ENCODE peak calls at places on chromosomes 1 and 21, in five cellular contexts. J, N, X, W and A are unnamed samples.

GRCh38 chr1:10667815-10668214 is 128.6 kb downstream of the CASZ1 start:
- DNase-seq in J (no peak), X (no peak), N (no peak), W (no peak), A (no peak)

GRCh38 chr1:228031276-228031995 is 24.6 kb downstream of the WNT3A start:
- DNase-seq in J (no peak), N (no peak), X (no peak), W (no peak), A (peak)

GRCh38 chr1:239547987-239548386 is 161.6 kb downstream of the CHRM3 start:
- DNase-seq in J (no peak), X (no peak), W (no peak), N (no peak), A (no peak)

GRCh38 chr1:94658221-94658620 is 116.7 kb upstream of the F3 start:
- DNase-seq in N (peak), W (no peak), X (no peak), J (no peak), A (no peak)

GRCh38 chr1:15384301-15384901 is 25.3 kb upstream of the EFHD2 start:
- DNase-seq in W (peak), J (peak), X (peak), N (peak), A (peak)

GRCh38 chr1:181088079-181089016 is at the start of gene IER5:
- DNase-seq in J (peak), N (peak), X (peak), W (peak), A (peak)

GRCh38 chr1:201916649-201917249 is 28.1 kb downstream of the SHISA4 start:
- DNase-seq in J (no peak), W (peak), N (peak), X (no peak), A (no peak)

GRCh38 chr1:206823725-206824124 is 41.7 kb upstream of the IL20 start:
- DNase-seq in X (no peak), N (peak), J (no peak), W (no peak), A (no peak)

GRCh38 chr1:69702085-69702484 is 134.4 kb downstream of the LRRC7 start:
- DNase-seq in W (no peak), N (no peak), J (no peak), X (no peak), A (no peak)

GRCh38 chr21:37903396-37903795 is 12.9 kb downstream of the KCNJ6 start:
- DNase-seq in W (no peak), N (no peak), X (no peak), J (no peak), A (no peak)

GRCh38 chr1:154158307-154159125 is 3.6 kb upstream of the NUP210L start:
- DNase-seq in W (no peak), X (no peak), J (no peak), N (no peak), A (no peak)

GRCh38 chr1:7535934-7536878 is 234.9 kb upstream of the VAMP3 start:
- DNase-seq in X (no peak), J (no peak), N (no peak), W (no peak), A (peak)

GRCh38 chr21:42063206-42063577 is 7.9 kb upstream of the UMODL1 start:
- DNase-seq in X (no peak), N (no peak), W (no peak), J (no peak), A (no peak)

GRCh38 chr1:228009828-228010775 is 3.3 kb downstream of the WNT3A start:
- DNase-seq in J (no peak), W (no peak), N (no peak), X (no peak), A (no peak)

GRCh38 chr1:191255354-191256057 is 777.8 kb upstream of the BRINP3 start:
- DNase-seq in N (no peak), J (peak), W (no peak), X (no peak), A (no peak)

GRCh38 chr1:48916121-48917069 is 139.7 kb upstream of the BEND5 start:
- DNase-seq in J (peak), N (peak), W (no peak), X (peak), A (peak)

GRCh38 chr1:40740039-40740991 is 43.3 kb upstream of the KCNQ4 start:
- DNase-seq in J (no peak), X (no peak), N (no peak), W (no peak), A (no peak)

GRCh38 chr1:47507921-47508894 is 70.4 kb downstream of the FOXD2 start:
- DNase-seq in N (no peak), X (no peak), J (no peak), W (no peak), A (peak)

GRCh38 chr1:46180082-46180616 is 3.9 kb upstream of the P3R3URF start:
- DNase-seq in W (peak), J (no peak), N (no peak), X (peak), A (peak)

GRCh38 chr21:36973986-36974850 is 7.7 kb upstream of the HLCS start:
- DNase-seq in N (no peak), W (no peak), X (no peak), J (no peak), A (no peak)

GRCh38 chr1:59554011-59554673 is 257.2 kb downstream of the FGGY start:
- DNase-seq in W (no peak), J (no peak), X (no peak), N (peak), A (no peak)

GRCh38 chr1:31830065-31830464 is 14.2 kb upstream of the SPOCD1 start:
- DNase-seq in W (no peak), X (no peak), N (no peak), J (no peak), A (no peak)

GRCh38 chr1:41171266-41171874 is 70.7 kb downstream of the SCMH1 start:
- DNase-seq in W (no peak), X (no peak), N (no peak), J (no peak), A (no peak)

GRCh38 chr1:178034676-178035075 is 59.2 kb upstream of the RASAL2 start:
- DNase-seq in N (no peak), X (no peak), J (no peak), W (no peak), A (no peak)

GRCh38 chr1:59368007-59368670 is 71.2 kb downstream of the FGGY start:
- DNase-seq in W (no peak), X (no peak), N (no peak), J (no peak), A (no peak)

GRCh38 chr1:31955917-31956736 is 18.0 kb upstream of the PTP4A2 start:
- DNase-seq in X (no peak), W (peak), J (no peak), N (peak), A (peak)

GRCh38 chr21:20424943-20425342 is 573.3 kb upstream of the NCAM2 start:
- DNase-seq in X (no peak), J (no peak), W (no peak), N (no peak), A (peak)

GRCh38 chr1:227472772-227473171 is 90.6 kb upstream of the ZNF678 start:
- DNase-seq in X (no peak), N (no peak), W (no peak), J (no peak), A (no peak)

GRCh38 chr1:220772846-220773245 is 13.9 kb upstream of the MTARC1 start:
- DNase-seq in J (no peak), N (no peak), X (no peak), W (no peak), A (no peak)

GRCh38 chr1:199691540-199691939 is 336.0 kb upstream of the NR5A2 start:
- DNase-seq in J (no peak), N (peak), X (no peak), W (no peak), A (no peak)

GRCh38 chr21:42690586-42690985 is 37.2 kb downstream of the PDE9A start:
- DNase-seq in J (no peak), N (no peak), W (no peak), X (no peak), A (no peak)

GRCh38 chr1:244857761-244858160 is 6.6 kb downstream of the HNRNPU start:
- DNase-seq in J (no peak), N (no peak), W (no peak), X (no peak), A (no peak)

GRCh38 chr1:235556807-235557206 is 52.6 kb upstream of the B3GALNT2 start:
- DNase-seq in J (no peak), X (no peak), N (no peak), W (no peak), A (no peak)
- H2BK120ac ChIP-seq in J (no peak), X (no peak), N (no peak), W (no peak), A (no peak)

DNA sequence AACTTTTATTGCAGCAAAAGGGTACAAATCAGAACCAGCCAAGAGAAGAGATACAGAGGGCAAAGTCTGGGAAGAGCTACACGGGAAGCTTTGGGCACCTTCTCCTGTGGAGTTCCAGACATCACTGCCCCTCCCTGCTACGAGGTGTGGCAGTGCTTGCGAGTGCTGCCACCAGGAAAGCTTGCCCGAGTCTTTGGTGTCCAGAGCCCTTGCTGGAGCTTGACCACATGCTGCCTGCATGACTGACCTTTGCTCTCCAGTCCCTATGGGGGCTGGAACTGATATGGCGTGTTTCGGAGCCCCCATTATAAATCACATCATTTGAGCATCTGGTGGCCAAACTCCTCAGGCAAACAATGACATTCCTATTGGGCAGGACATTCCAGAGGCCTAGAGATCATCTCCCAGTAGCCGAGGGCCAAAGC is 23.5 kb downstream of the PLEKHO1 start:
- DNase-seq in J (no peak), N (no peak), X (no peak), W (no peak), A (no peak)
- H2BK12ac ChIP-seq in J (no peak), N (no peak), X (no peak), W (no peak), A (no peak)

GRCh38 chr1:192858456-192858855 is 49.6 kb downstream of the RGS2 start:
- DNase-seq in W (no peak), X (no peak), N (no peak), J (no peak), A (no peak)
- H4K91ac ChIP-seq in W (no peak), X (no peak), N (no peak), J (no peak), A (no peak)

GRCh38 chr1:172867216-172867828 is 183.4 kb downstream of the TNFSF18 start:
- DNase-seq in W (no peak), X (no peak), N (no peak), J (no peak), A (no peak)

DNA sequence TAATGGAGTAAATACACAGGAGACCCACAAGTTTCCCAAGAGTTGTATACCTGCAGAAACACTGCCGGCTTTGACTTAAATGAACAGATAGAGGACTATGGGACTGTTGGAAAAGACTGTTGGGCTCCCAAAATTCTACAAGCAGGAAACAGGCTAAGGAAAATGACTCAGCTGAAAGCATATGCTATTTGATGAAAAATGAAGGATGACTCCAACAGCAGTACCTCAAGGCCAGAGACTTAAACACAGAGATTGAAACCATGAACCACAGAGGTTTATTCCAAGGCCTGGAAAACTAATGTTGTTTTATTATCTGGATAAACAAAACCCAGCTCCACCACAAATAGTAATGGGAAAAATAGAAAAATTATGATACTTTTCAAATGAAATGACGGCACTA is 187.7 kb downstream of the TNFSF18 start:
- DNase-seq in N (no peak), X (no peak), W (no peak), J (no peak), A (no peak)
- H2BK120ac ChIP-seq in N (no peak), X (no peak), W (no peak), J (no peak), A (no peak)

GRCh38 chr1:164774819-164775654 is 216.1 kb downstream of the PBX1 start:
- DNase-seq in W (no peak), J (no peak), N (peak), X (no peak), A (no peak)

GRCh38 chr1:164771568-164772350 is 212.8 kb downstream of the PBX1 start:
- DNase-seq in N (peak), X (no peak), W (peak), J (no peak), A (no peak)

GRCh38 chr1:164774413-164774812 is 215.4 kb downstream of the PBX1 start:
- DNase-seq in X (no peak), W (no peak), N (peak), J (no peak), A (no peak)

GRCh38 chr1:164772635-164773034 is 213.7 kb downstream of the PBX1 start:
- DNase-seq in J (no peak), X (no peak), N (peak), W (peak), A (no peak)

GRCh38 chr1:164773146-164773545 is 214.2 kb downstream of the PBX1 start:
- DNase-seq in W (no peak), N (no peak), X (no peak), J (no peak), A (no peak)
- H2BK12ac ChIP-seq in W (peak), N (peak), X (no peak), J (no peak), A (no peak)

GRCh38 chr1:100720751-100721150 is 1.2 kb downstream of the VCAM1 start:
- DNase-seq in W (no peak), X (no peak), N (no peak), J (no peak), A (no peak)

GRCh38 chr1:100717218-100717617 is 2.3 kb upstream of the VCAM1 start:
- DNase-seq in N (no peak), X (no peak), W (no peak), J (no peak), A (no peak)

GRCh38 chr1:100721502-100722205 is 2.1 kb downstream of the VCAM1 start:
- DNase-seq in J (no peak), W (peak), X (no peak), N (peak), A (no peak)

GRCh38 chr1:100718581-100718980 is 961 bp upstream of the VCAM1 start:
- DNase-seq in J (no peak), X (no peak), N (no peak), W (no peak), A (no peak)

DNA sequence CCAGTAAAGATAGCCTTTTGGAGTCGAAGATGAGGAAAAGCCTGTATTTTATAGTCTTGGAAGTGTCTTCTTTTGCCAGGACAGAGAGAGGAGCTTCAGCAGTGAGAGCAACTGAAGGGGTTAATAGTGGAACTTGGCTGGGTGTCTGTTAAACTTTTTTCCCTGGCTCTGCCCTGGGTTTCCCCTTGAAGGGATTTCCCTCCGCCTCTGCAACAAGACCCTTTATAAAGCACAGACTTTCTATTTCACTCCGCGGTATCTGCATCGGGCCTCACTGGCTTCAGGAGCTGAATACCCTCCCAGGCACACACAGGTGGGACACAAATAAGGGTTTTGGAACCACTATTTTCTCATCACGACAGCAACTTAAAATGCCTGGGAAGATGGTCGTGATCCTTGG is at the start of gene VCAM1:
- DNase-seq in N (peak), J (peak), X (peak), W (no peak), A (peak)
- H4K91ac ChIP-seq in N (no peak), J (no peak), X (no peak), W (no peak), A (no peak)

DNA sequence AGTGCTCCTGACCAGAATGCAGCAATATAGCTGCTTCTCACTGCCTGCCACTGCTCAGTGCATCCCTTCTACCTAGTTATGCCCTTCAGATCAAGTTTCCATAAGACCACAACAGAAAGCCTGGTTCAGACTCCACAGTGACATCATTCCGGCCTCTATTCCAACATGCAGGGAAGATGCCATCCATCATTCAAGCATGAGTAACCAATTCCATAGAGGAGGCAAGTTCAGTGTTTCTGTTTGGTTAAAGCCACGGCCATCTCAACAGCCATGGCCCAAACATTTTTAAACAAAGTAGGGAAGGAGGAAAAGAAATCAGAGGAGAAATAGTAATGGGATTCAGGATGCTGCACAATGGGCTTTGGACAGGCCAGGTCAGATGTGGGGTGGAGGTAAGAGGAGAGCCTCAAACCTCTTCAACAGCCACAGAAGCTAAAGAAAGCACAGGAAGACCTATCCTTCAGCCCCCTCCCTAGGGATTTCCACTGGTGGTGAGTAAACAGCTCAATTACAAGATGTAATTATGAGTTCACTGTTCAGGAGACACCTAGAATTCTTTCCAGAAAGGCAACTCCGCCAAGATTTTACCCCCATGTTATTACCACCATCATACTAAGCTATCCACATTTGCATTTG is 484.9 kb downstream of the SETD4 start:
- DNase-seq in J (no peak), X (no peak), W (peak), N (peak), A (no peak)
- H2BK120ac ChIP-seq in J (no peak), X (no peak), W (no peak), N (no peak), A (no peak)